ENCODE peak calls at places on chromosomes 6 and 20, in seven cellular contexts. P is GM04503; U is Ammon's horn; S is activated T-helper 1 cell treated with anti-CD3 and anti-CD28 coated beads, Interleukin-12 subunit alpha, Interleukin-12 subunit beta, Interleukin-2, Interleukin-4 antibody, amounts not matched to agents 30 ng/mL and 10 ng/mL and 1 ng/mL, durations not matched to agents 14 hours and 24 hours and 36 hours; H is activated CD8-positive, alpha-beta T cell treated with anti-CD3 and anti-CD28 coated beads for 36 hours; L is Kasumi-1; G is PC-3. B is an unnamed sample.

GRCh38 chr20:32582659-32583580 is 2.2 kb downstream of the NOL4L start:
- DNase-seq in P (no peak), U (no peak), S (no peak), H (peak), L (no peak), G (no peak), B (no peak)

GRCh38 chr20:10537850-10538480 is 102.9 kb downstream of the SLX4IP start:
- DNase-seq in P (no peak), U (no peak), S (no peak), H (no peak), L (no peak), G (peak), B (no peak)

GRCh38 chr6:116008470-116009229 is 52.0 kb downstream of the FRK start:
- DNase-seq in P (peak), U (peak), S (no peak), H (no peak), L (no peak), G (peak), B (no peak)

GRCh38 chr6:124203812-124204167 is 400.1 kb downstream of the NKAIN2 start:
- DNase-seq in P (no peak), U (peak), S (no peak), H (no peak), L (no peak), G (no peak), B (no peak)

GRCh38 chr20:24708411-24709295 is 239.2 kb downstream of the SYNDIG1 start:
- DNase-seq in P (no peak), U (no peak), S (no peak), H (no peak), L (no peak), G (no peak), B (no peak)

GRCh38 chr6:82178084-82178758 is 69.3 kb downstream of the IBTK start:
- DNase-seq in P (no peak), U (peak), S (no peak), H (no peak), L (peak), G (peak), B (no peak)

GRCh38 chr6:33874136-33874535 is 70.3 kb upstream of the MLN start:
- DNase-seq in P (no peak), U (no peak), S (no peak), H (no peak), L (no peak), G (no peak), B (no peak)

GRCh38 chr20:2696646-2697045 is 4.1 kb downstream of the EBF4 start:
- DNase-seq in P (no peak), U (no peak), S (no peak), H (no peak), L (no peak), G (no peak), B (no peak)

GRCh38 chr6:113414511-113414910 is 442.6 kb upstream of the MARCKS start:
- DNase-seq in P (peak), U (peak), S (no peak), H (no peak), L (no peak), G (peak), B (no peak)

GRCh38 chr6:101509556-101509955 is 116.0 kb downstream of the GRIK2 start:
- DNase-seq in P (peak), U (no peak), S (no peak), H (no peak), L (no peak), G (no peak), B (no peak)

GRCh38 chr6:114119056-114119455 is 148.1 kb upstream of the HDAC2 start:
- DNase-seq in P (no peak), U (no peak), S (no peak), H (no peak), L (no peak), G (no peak), B (no peak)

B was measured in activated T-helper 2 cell treated with anti-CD3 and anti-CD28 coated beads, Interferon-gamma antibody, Interleukin-2, Interleukin-4, amounts not matched to agents 10 μg/mL and 5 μg/mL and 100 μg/mL, durations not matched to agents 14 hours and 24 hours and 36 hours.